ENCODE peak calls at places on chromosomes 13 and 19, in nine cellular contexts. One of them, this sample, is unnamed.

GRCh38 chr19:16266586-16266942 is 58.1 kb upstream of the KLF2 start:
- DNase-seq in activated CD4-positive, alpha-beta T cell treated with anti-CD3 and anti-CD28 coated beads for 48 hours: peak
- DNase-seq in activated naive CD4-positive, alpha-beta T cell treated with anti-CD3 and anti-CD28 coated beads, Interleukin-2, amount 10 ng/mL, durations not matched to agents 7 days and 5 days: peak
- DNase-seq in HTR-8/SVneo: no peak
- DNase-seq in stimulated activated CD4-positive, alpha-beta T cell treated with anti-CD3 and anti-CD28 coated beads, Interleukin-2, amount 100 ng/mL, for 48 hours: peak
- DNase-seq in cardiac fibroblast: no peak
- DNase-seq in NCI-H2081: no peak
- DNase-seq in anterior cingulate cortex: no peak
- DNase-seq in mucosa of descending colon: no peak
- DNase-seq in this sample: no peak

GRCh38 chr13:71625694-71626093 is 241.3 kb downstream of the DACH1 start:
- DNase-seq in activated CD4-positive, alpha-beta T cell treated with anti-CD3 and anti-CD28 coated beads for 48 hours: no peak
- DNase-seq in activated naive CD4-positive, alpha-beta T cell treated with anti-CD3 and anti-CD28 coated beads, Interleukin-2, amount 10 ng/mL, durations not matched to agents 7 days and 5 days: no peak
- DNase-seq in HTR-8/SVneo: no peak
- DNase-seq in stimulated activated CD4-positive, alpha-beta T cell treated with anti-CD3 and anti-CD28 coated beads, Interleukin-2, amount 100 ng/mL, for 48 hours: no peak
- DNase-seq in cardiac fibroblast: peak
- DNase-seq in NCI-H2081: no peak
- DNase-seq in anterior cingulate cortex: no peak
- DNase-seq in mucosa of descending colon: no peak
- DNase-seq in this sample: peak

GRCh38 chr13:75769141-75769905 is 133.2 kb downstream of the LMO7 start:
- DNase-seq in activated CD4-positive, alpha-beta T cell treated with anti-CD3 and anti-CD28 coated beads for 48 hours: no peak
- DNase-seq in activated naive CD4-positive, alpha-beta T cell treated with anti-CD3 and anti-CD28 coated beads, Interleukin-2, amount 10 ng/mL, durations not matched to agents 7 days and 5 days: no peak
- DNase-seq in HTR-8/SVneo: no peak
- DNase-seq in stimulated activated CD4-positive, alpha-beta T cell treated with anti-CD3 and anti-CD28 coated beads, Interleukin-2, amount 100 ng/mL, for 48 hours: no peak
- DNase-seq in cardiac fibroblast: no peak
- DNase-seq in NCI-H2081: peak
- DNase-seq in anterior cingulate cortex: no peak
- DNase-seq in mucosa of descending colon: no peak
- DNase-seq in this sample: no peak

GRCh38 chr13:46213242-46213641 is 1.5 kb downstream of the LRRC63 start:
- DNase-seq in activated CD4-positive, alpha-beta T cell treated with anti-CD3 and anti-CD28 coated beads for 48 hours: no peak
- DNase-seq in activated naive CD4-positive, alpha-beta T cell treated with anti-CD3 and anti-CD28 coated beads, Interleukin-2, amount 10 ng/mL, durations not matched to agents 7 days and 5 days: no peak
- DNase-seq in HTR-8/SVneo: no peak
- DNase-seq in stimulated activated CD4-positive, alpha-beta T cell treated with anti-CD3 and anti-CD28 coated beads, Interleukin-2, amount 100 ng/mL, for 48 hours: no peak
- DNase-seq in cardiac fibroblast: no peak
- DNase-seq in NCI-H2081: no peak
- DNase-seq in anterior cingulate cortex: no peak
- DNase-seq in mucosa of descending colon: no peak
- DNase-seq in this sample: no peak

GRCh38 chr19:15379083-15379995 is at the start of gene AKAP8:
- DNase-seq in activated CD4-positive, alpha-beta T cell treated with anti-CD3 and anti-CD28 coated beads for 48 hours: peak
- DNase-seq in activated naive CD4-positive, alpha-beta T cell treated with anti-CD3 and anti-CD28 coated beads, Interleukin-2, amount 10 ng/mL, durations not matched to agents 7 days and 5 days: peak
- DNase-seq in HTR-8/SVneo: peak
- DNase-seq in stimulated activated CD4-positive, alpha-beta T cell treated with anti-CD3 and anti-CD28 coated beads, Interleukin-2, amount 100 ng/mL, for 48 hours: peak
- DNase-seq in cardiac fibroblast: peak
- DNase-seq in NCI-H2081: peak
- DNase-seq in anterior cingulate cortex: peak
- DNase-seq in mucosa of descending colon: peak
- DNase-seq in this sample: peak

GRCh38 chr13:110232146-110232545 is 74.8 kb downstream of the COL4A1 start:
- DNase-seq in activated CD4-positive, alpha-beta T cell treated with anti-CD3 and anti-CD28 coated beads for 48 hours: no peak
- DNase-seq in activated naive CD4-positive, alpha-beta T cell treated with anti-CD3 and anti-CD28 coated beads, Interleukin-2, amount 10 ng/mL, durations not matched to agents 7 days and 5 days: no peak
- DNase-seq in HTR-8/SVneo: no peak
- DNase-seq in stimulated activated CD4-positive, alpha-beta T cell treated with anti-CD3 and anti-CD28 coated beads, Interleukin-2, amount 100 ng/mL, for 48 hours: no peak
- DNase-seq in cardiac fibroblast: no peak
- DNase-seq in NCI-H2081: no peak
- DNase-seq in anterior cingulate cortex: no peak
- DNase-seq in mucosa of descending colon: no peak
- DNase-seq in this sample: no peak

GRCh38 chr19:42253245-42254082 is 1.5 kb downstream of the ERF start:
- DNase-seq in activated CD4-positive, alpha-beta T cell treated with anti-CD3 and anti-CD28 coated beads for 48 hours: peak
- DNase-seq in activated naive CD4-positive, alpha-beta T cell treated with anti-CD3 and anti-CD28 coated beads, Interleukin-2, amount 10 ng/mL, durations not matched to agents 7 days and 5 days: peak
- DNase-seq in HTR-8/SVneo: peak
- DNase-seq in stimulated activated CD4-positive, alpha-beta T cell treated with anti-CD3 and anti-CD28 coated beads, Interleukin-2, amount 100 ng/mL, for 48 hours: peak
- DNase-seq in cardiac fibroblast: peak
- DNase-seq in NCI-H2081: no peak
- DNase-seq in anterior cingulate cortex: peak
- DNase-seq in mucosa of descending colon: peak
- DNase-seq in this sample: peak

GRCh38 chr19:45153339-45154063 is 7.3 kb downstream of the NKPD1 start:
- DNase-seq in activated CD4-positive, alpha-beta T cell treated with anti-CD3 and anti-CD28 coated beads for 48 hours: peak
- DNase-seq in activated naive CD4-positive, alpha-beta T cell treated with anti-CD3 and anti-CD28 coated beads, Interleukin-2, amount 10 ng/mL, durations not matched to agents 7 days and 5 days: peak
- DNase-seq in HTR-8/SVneo: no peak
- DNase-seq in stimulated activated CD4-positive, alpha-beta T cell treated with anti-CD3 and anti-CD28 coated beads, Interleukin-2, amount 100 ng/mL, for 48 hours: peak
- DNase-seq in cardiac fibroblast: peak
- DNase-seq in NCI-H2081: no peak
- DNase-seq in anterior cingulate cortex: peak
- DNase-seq in mucosa of descending colon: peak
- DNase-seq in this sample: peak

GRCh38 chr13:33678906-33679657 is 138.9 kb upstream of the RFC3 start:
- DNase-seq in activated CD4-positive, alpha-beta T cell treated with anti-CD3 and anti-CD28 coated beads for 48 hours: peak
- DNase-seq in activated naive CD4-positive, alpha-beta T cell treated with anti-CD3 and anti-CD28 coated beads, Interleukin-2, amount 10 ng/mL, durations not matched to agents 7 days and 5 days: peak
- DNase-seq in HTR-8/SVneo: no peak
- DNase-seq in stimulated activated CD4-positive, alpha-beta T cell treated with anti-CD3 and anti-CD28 coated beads, Interleukin-2, amount 100 ng/mL, for 48 hours: peak
- DNase-seq in cardiac fibroblast: peak
- DNase-seq in NCI-H2081: no peak
- DNase-seq in anterior cingulate cortex: peak
- DNase-seq in mucosa of descending colon: peak
- DNase-seq in this sample: peak

GRCh38 chr19:33553530-33554310 is 32.1 kb upstream of the PEPD start:
- DNase-seq in activated CD4-positive, alpha-beta T cell treated with anti-CD3 and anti-CD28 coated beads for 48 hours: no peak
- DNase-seq in activated naive CD4-positive, alpha-beta T cell treated with anti-CD3 and anti-CD28 coated beads, Interleukin-2, amount 10 ng/mL, durations not matched to agents 7 days and 5 days: no peak
- DNase-seq in HTR-8/SVneo: no peak
- DNase-seq in stimulated activated CD4-positive, alpha-beta T cell treated with anti-CD3 and anti-CD28 coated beads, Interleukin-2, amount 100 ng/mL, for 48 hours: no peak
- DNase-seq in cardiac fibroblast: no peak
- DNase-seq in NCI-H2081: no peak
- DNase-seq in anterior cingulate cortex: no peak
- DNase-seq in mucosa of descending colon: no peak
- DNase-seq in this sample: no peak

GRCh38 chr13:43489168-43489730 is 297.5 kb downstream of the ENOX1 start:
- DNase-seq in activated CD4-positive, alpha-beta T cell treated with anti-CD3 and anti-CD28 coated beads for 48 hours: no peak
- DNase-seq in activated naive CD4-positive, alpha-beta T cell treated with anti-CD3 and anti-CD28 coated beads, Interleukin-2, amount 10 ng/mL, durations not matched to agents 7 days and 5 days: no peak
- DNase-seq in HTR-8/SVneo: no peak
- DNase-seq in stimulated activated CD4-positive, alpha-beta T cell treated with anti-CD3 and anti-CD28 coated beads, Interleukin-2, amount 100 ng/mL, for 48 hours: no peak
- DNase-seq in cardiac fibroblast: no peak
- DNase-seq in NCI-H2081: no peak
- DNase-seq in anterior cingulate cortex: no peak
- DNase-seq in mucosa of descending colon: no peak
- DNase-seq in this sample: no peak

GRCh38 chr19:42344336-42344893 is 19.0 kb downstream of the MEGF8 start:
- DNase-seq in activated CD4-positive, alpha-beta T cell treated with anti-CD3 and anti-CD28 coated beads for 48 hours: no peak
- DNase-seq in activated naive CD4-positive, alpha-beta T cell treated with anti-CD3 and anti-CD28 coated beads, Interleukin-2, amount 10 ng/mL, durations not matched to agents 7 days and 5 days: no peak
- DNase-seq in HTR-8/SVneo: no peak
- DNase-seq in stimulated activated CD4-positive, alpha-beta T cell treated with anti-CD3 and anti-CD28 coated beads, Interleukin-2, amount 100 ng/mL, for 48 hours: no peak
- DNase-seq in cardiac fibroblast: no peak
- DNase-seq in NCI-H2081: no peak
- DNase-seq in anterior cingulate cortex: no peak
- DNase-seq in mucosa of descending colon: no peak
- DNase-seq in this sample: no peak

GRCh38 chr13:43273362-43273761 is 250.0 kb downstream of the DNAJC15 start:
- DNase-seq in activated CD4-positive, alpha-beta T cell treated with anti-CD3 and anti-CD28 coated beads for 48 hours: no peak
- DNase-seq in activated naive CD4-positive, alpha-beta T cell treated with anti-CD3 and anti-CD28 coated beads, Interleukin-2, amount 10 ng/mL, durations not matched to agents 7 days and 5 days: no peak
- DNase-seq in HTR-8/SVneo: peak
- DNase-seq in stimulated activated CD4-positive, alpha-beta T cell treated with anti-CD3 and anti-CD28 coated beads, Interleukin-2, amount 100 ng/mL, for 48 hours: no peak
- DNase-seq in cardiac fibroblast: no peak
- DNase-seq in NCI-H2081: peak
- DNase-seq in anterior cingulate cortex: no peak
- DNase-seq in mucosa of descending colon: no peak
- DNase-seq in this sample: no peak

GRCh38 chr19:45485301-45486077 is 11.4 kb downstream of the RTN2 start:
- DNase-seq in activated CD4-positive, alpha-beta T cell treated with anti-CD3 and anti-CD28 coated beads for 48 hours: peak
- DNase-seq in activated naive CD4-positive, alpha-beta T cell treated with anti-CD3 and anti-CD28 coated beads, Interleukin-2, amount 10 ng/mL, durations not matched to agents 7 days and 5 days: peak
- DNase-seq in HTR-8/SVneo: peak
- DNase-seq in stimulated activated CD4-positive, alpha-beta T cell treated with anti-CD3 and anti-CD28 coated beads, Interleukin-2, amount 100 ng/mL, for 48 hours: peak
- DNase-seq in cardiac fibroblast: peak
- DNase-seq in NCI-H2081: peak
- DNase-seq in anterior cingulate cortex: peak
- DNase-seq in mucosa of descending colon: peak
- DNase-seq in this sample: peak

GRCh38 chr13:110250258-110250891 is 56.6 kb downstream of the COL4A1 start:
- DNase-seq in activated CD4-positive, alpha-beta T cell treated with anti-CD3 and anti-CD28 coated beads for 48 hours: no peak
- DNase-seq in activated naive CD4-positive, alpha-beta T cell treated with anti-CD3 and anti-CD28 coated beads, Interleukin-2, amount 10 ng/mL, durations not matched to agents 7 days and 5 days: no peak
- DNase-seq in HTR-8/SVneo: no peak
- DNase-seq in stimulated activated CD4-positive, alpha-beta T cell treated with anti-CD3 and anti-CD28 coated beads, Interleukin-2, amount 100 ng/mL, for 48 hours: no peak
- DNase-seq in cardiac fibroblast: peak
- DNase-seq in NCI-H2081: no peak
- DNase-seq in anterior cingulate cortex: no peak
- DNase-seq in mucosa of descending colon: no peak
- DNase-seq in this sample: peak

GRCh38 chr19:10230904-10231623 is at the start of gene S1PR2:
- DNase-seq in activated CD4-positive, alpha-beta T cell treated with anti-CD3 and anti-CD28 coated beads for 48 hours: peak
- DNase-seq in activated naive CD4-positive, alpha-beta T cell treated with anti-CD3 and anti-CD28 coated beads, Interleukin-2, amount 10 ng/mL, durations not matched to agents 7 days and 5 days: peak
- DNase-seq in HTR-8/SVneo: peak
- DNase-seq in stimulated activated CD4-positive, alpha-beta T cell treated with anti-CD3 and anti-CD28 coated beads, Interleukin-2, amount 100 ng/mL, for 48 hours: peak
- DNase-seq in cardiac fibroblast: peak
- DNase-seq in NCI-H2081: peak
- DNase-seq in anterior cingulate cortex: no peak
- DNase-seq in mucosa of descending colon: peak
- DNase-seq in this sample: peak

GRCh38 chr19:1284293-1284978 is 1.2 kb upstream of the EFNA2 start:
- DNase-seq in activated CD4-positive, alpha-beta T cell treated with anti-CD3 and anti-CD28 coated beads for 48 hours: no peak
- DNase-seq in activated naive CD4-positive, alpha-beta T cell treated with anti-CD3 and anti-CD28 coated beads, Interleukin-2, amount 10 ng/mL, durations not matched to agents 7 days and 5 days: no peak
- DNase-seq in HTR-8/SVneo: no peak
- DNase-seq in stimulated activated CD4-positive, alpha-beta T cell treated with anti-CD3 and anti-CD28 coated beads, Interleukin-2, amount 100 ng/mL, for 48 hours: no peak
- DNase-seq in cardiac fibroblast: no peak
- DNase-seq in NCI-H2081: no peak
- DNase-seq in anterior cingulate cortex: no peak
- DNase-seq in mucosa of descending colon: peak
- DNase-seq in this sample: no peak

GRCh38 chr13:32917504-32917903 is 98.7 kb upstream of the KL start:
- DNase-seq in activated CD4-positive, alpha-beta T cell treated with anti-CD3 and anti-CD28 coated beads for 48 hours: no peak
- DNase-seq in activated naive CD4-positive, alpha-beta T cell treated with anti-CD3 and anti-CD28 coated beads, Interleukin-2, amount 10 ng/mL, durations not matched to agents 7 days and 5 days: no peak
- DNase-seq in HTR-8/SVneo: no peak
- DNase-seq in stimulated activated CD4-positive, alpha-beta T cell treated with anti-CD3 and anti-CD28 coated beads, Interleukin-2, amount 100 ng/mL, for 48 hours: no peak
- DNase-seq in cardiac fibroblast: no peak
- DNase-seq in NCI-H2081: no peak
- DNase-seq in anterior cingulate cortex: no peak
- DNase-seq in mucosa of descending colon: no peak
- DNase-seq in this sample: peak

GRCh38 chr13:30835442-30835841 is 70.6 kb upstream of the MEDAG start:
- DNase-seq in activated CD4-positive, alpha-beta T cell treated with anti-CD3 and anti-CD28 coated beads for 48 hours: no peak
- DNase-seq in activated naive CD4-positive, alpha-beta T cell treated with anti-CD3 and anti-CD28 coated beads, Interleukin-2, amount 10 ng/mL, durations not matched to agents 7 days and 5 days: no peak
- DNase-seq in HTR-8/SVneo: no peak
- DNase-seq in stimulated activated CD4-positive, alpha-beta T cell treated with anti-CD3 and anti-CD28 coated beads, Interleukin-2, amount 100 ng/mL, for 48 hours: no peak
- DNase-seq in cardiac fibroblast: no peak
- DNase-seq in NCI-H2081: no peak
- DNase-seq in anterior cingulate cortex: no peak
- DNase-seq in mucosa of descending colon: peak
- DNase-seq in this sample: no peak

GRCh38 chr19:29813665-29814064 is 1.9 kb downstream of the CCNE1 start:
- DNase-seq in activated CD4-positive, alpha-beta T cell treated with anti-CD3 and anti-CD28 coated beads for 48 hours: no peak
- DNase-seq in activated naive CD4-positive, alpha-beta T cell treated with anti-CD3 and anti-CD28 coated beads, Interleukin-2, amount 10 ng/mL, durations not matched to agents 7 days and 5 days: no peak
- DNase-seq in HTR-8/SVneo: no peak
- DNase-seq in stimulated activated CD4-positive, alpha-beta T cell treated with anti-CD3 and anti-CD28 coated beads, Interleukin-2, amount 100 ng/mL, for 48 hours: no peak
- DNase-seq in cardiac fibroblast: no peak
- DNase-seq in NCI-H2081: no peak
- DNase-seq in anterior cingulate cortex: no peak
- DNase-seq in mucosa of descending colon: no peak
- DNase-seq in this sample: no peak

GRCh38 chr13:26482451-26483197 is 74.9 kb upstream of the WASF3 start:
- DNase-seq in activated CD4-positive, alpha-beta T cell treated with anti-CD3 and anti-CD28 coated beads for 48 hours: peak
- DNase-seq in activated naive CD4-positive, alpha-beta T cell treated with anti-CD3 and anti-CD28 coated beads, Interleukin-2, amount 10 ng/mL, durations not matched to agents 7 days and 5 days: peak
- DNase-seq in HTR-8/SVneo: peak
- DNase-seq in stimulated activated CD4-positive, alpha-beta T cell treated with anti-CD3 and anti-CD28 coated beads, Interleukin-2, amount 100 ng/mL, for 48 hours: peak
- DNase-seq in cardiac fibroblast: peak
- DNase-seq in NCI-H2081: peak
- DNase-seq in anterior cingulate cortex: no peak
- DNase-seq in mucosa of descending colon: no peak
- DNase-seq in this sample: peak

GRCh38 chr13:41931337-41931736 is 29.6 kb downstream of the VWA8 start:
- DNase-seq in activated CD4-positive, alpha-beta T cell treated with anti-CD3 and anti-CD28 coated beads for 48 hours: no peak
- DNase-seq in activated naive CD4-positive, alpha-beta T cell treated with anti-CD3 and anti-CD28 coated beads, Interleukin-2, amount 10 ng/mL, durations not matched to agents 7 days and 5 days: no peak
- DNase-seq in HTR-8/SVneo: no peak
- DNase-seq in stimulated activated CD4-positive, alpha-beta T cell treated with anti-CD3 and anti-CD28 coated beads, Interleukin-2, amount 100 ng/mL, for 48 hours: no peak
- DNase-seq in cardiac fibroblast: peak
- DNase-seq in NCI-H2081: no peak
- DNase-seq in anterior cingulate cortex: no peak
- DNase-seq in mucosa of descending colon: no peak
- DNase-seq in this sample: peak

GRCh38 chr13:42926555-42926954 is 65.5 kb downstream of the EPSTI1 start:
- DNase-seq in activated CD4-positive, alpha-beta T cell treated with anti-CD3 and anti-CD28 coated beads for 48 hours: no peak
- DNase-seq in activated naive CD4-positive, alpha-beta T cell treated with anti-CD3 and anti-CD28 coated beads, Interleukin-2, amount 10 ng/mL, durations not matched to agents 7 days and 5 days: no peak
- DNase-seq in HTR-8/SVneo: no peak
- DNase-seq in stimulated activated CD4-positive, alpha-beta T cell treated with anti-CD3 and anti-CD28 coated beads, Interleukin-2, amount 100 ng/mL, for 48 hours: no peak
- DNase-seq in cardiac fibroblast: peak
- DNase-seq in NCI-H2081: no peak
- DNase-seq in anterior cingulate cortex: no peak
- DNase-seq in mucosa of descending colon: no peak
- DNase-seq in this sample: peak

GRCh38 chr13:113567681-113568080 is 16.9 kb upstream of the TFDP1 start:
- DNase-seq in activated CD4-positive, alpha-beta T cell treated with anti-CD3 and anti-CD28 coated beads for 48 hours: no peak
- DNase-seq in activated naive CD4-positive, alpha-beta T cell treated with anti-CD3 and anti-CD28 coated beads, Interleukin-2, amount 10 ng/mL, durations not matched to agents 7 days and 5 days: no peak
- DNase-seq in HTR-8/SVneo: no peak
- DNase-seq in stimulated activated CD4-positive, alpha-beta T cell treated with anti-CD3 and anti-CD28 coated beads, Interleukin-2, amount 100 ng/mL, for 48 hours: no peak
- DNase-seq in cardiac fibroblast: no peak
- DNase-seq in NCI-H2081: no peak
- DNase-seq in anterior cingulate cortex: no peak
- DNase-seq in mucosa of descending colon: no peak
- DNase-seq in this sample: no peak

GRCh38 chr13:76711515-76712182 is 174.6 kb downstream of the KCTD12 start:
- DNase-seq in activated CD4-positive, alpha-beta T cell treated with anti-CD3 and anti-CD28 coated beads for 48 hours: no peak
- DNase-seq in activated naive CD4-positive, alpha-beta T cell treated with anti-CD3 and anti-CD28 coated beads, Interleukin-2, amount 10 ng/mL, durations not matched to agents 7 days and 5 days: no peak
- DNase-seq in HTR-8/SVneo: peak
- DNase-seq in stimulated activated CD4-positive, alpha-beta T cell treated with anti-CD3 and anti-CD28 coated beads, Interleukin-2, amount 100 ng/mL, for 48 hours: no peak
- DNase-seq in cardiac fibroblast: peak
- DNase-seq in NCI-H2081: no peak
- DNase-seq in anterior cingulate cortex: no peak
- DNase-seq in mucosa of descending colon: no peak
- DNase-seq in this sample: peak

GRCh38 chr13:80716610-80717081 is 375.7 kb upstream of the SPRY2 start:
- DNase-seq in activated CD4-positive, alpha-beta T cell treated with anti-CD3 and anti-CD28 coated beads for 48 hours: no peak
- DNase-seq in activated naive CD4-positive, alpha-beta T cell treated with anti-CD3 and anti-CD28 coated beads, Interleukin-2, amount 10 ng/mL, durations not matched to agents 7 days and 5 days: no peak
- DNase-seq in HTR-8/SVneo: no peak
- DNase-seq in stimulated activated CD4-positive, alpha-beta T cell treated with anti-CD3 and anti-CD28 coated beads, Interleukin-2, amount 100 ng/mL, for 48 hours: no peak
- DNase-seq in cardiac fibroblast: peak
- DNase-seq in NCI-H2081: peak
- DNase-seq in anterior cingulate cortex: no peak
- DNase-seq in mucosa of descending colon: no peak
- DNase-seq in this sample: peak

GRCh38 chr19:17999685-18000479 is 8.1 kb upstream of the ARRDC2 start:
- DNase-seq in activated CD4-positive, alpha-beta T cell treated with anti-CD3 and anti-CD28 coated beads for 48 hours: no peak
- DNase-seq in activated naive CD4-positive, alpha-beta T cell treated with anti-CD3 and anti-CD28 coated beads, Interleukin-2, amount 10 ng/mL, durations not matched to agents 7 days and 5 days: no peak
- DNase-seq in HTR-8/SVneo: no peak
- DNase-seq in stimulated activated CD4-positive, alpha-beta T cell treated with anti-CD3 and anti-CD28 coated beads, Interleukin-2, amount 100 ng/mL, for 48 hours: no peak
- DNase-seq in cardiac fibroblast: no peak
- DNase-seq in NCI-H2081: no peak
- DNase-seq in anterior cingulate cortex: no peak
- DNase-seq in mucosa of descending colon: peak
- DNase-seq in this sample: no peak

GRCh38 chr19:46537136-46538097 is 41.8 kb upstream of the PNMA8B start:
- DNase-seq in activated CD4-positive, alpha-beta T cell treated with anti-CD3 and anti-CD28 coated beads for 48 hours: peak
- DNase-seq in activated naive CD4-positive, alpha-beta T cell treated with anti-CD3 and anti-CD28 coated beads, Interleukin-2, amount 10 ng/mL, durations not matched to agents 7 days and 5 days: peak
- DNase-seq in HTR-8/SVneo: peak
- DNase-seq in stimulated activated CD4-positive, alpha-beta T cell treated with anti-CD3 and anti-CD28 coated beads, Interleukin-2, amount 100 ng/mL, for 48 hours: peak
- DNase-seq in cardiac fibroblast: peak
- DNase-seq in NCI-H2081: no peak
- DNase-seq in anterior cingulate cortex: no peak
- DNase-seq in mucosa of descending colon: peak
- DNase-seq in this sample: peak

GRCh38 chr13:45674908-45675307 is 27.2 kb upstream of the CBY2 start:
- DNase-seq in activated CD4-positive, alpha-beta T cell treated with anti-CD3 and anti-CD28 coated beads for 48 hours: no peak
- DNase-seq in activated naive CD4-positive, alpha-beta T cell treated with anti-CD3 and anti-CD28 coated beads, Interleukin-2, amount 10 ng/mL, durations not matched to agents 7 days and 5 days: no peak
- DNase-seq in HTR-8/SVneo: peak
- DNase-seq in stimulated activated CD4-positive, alpha-beta T cell treated with anti-CD3 and anti-CD28 coated beads, Interleukin-2, amount 100 ng/mL, for 48 hours: no peak
- DNase-seq in cardiac fibroblast: peak
- DNase-seq in NCI-H2081: no peak
- DNase-seq in anterior cingulate cortex: no peak
- DNase-seq in mucosa of descending colon: no peak
- DNase-seq in this sample: peak

GRCh38 chr19:44847144-44848035 is 1.3 kb downstream of the NECTIN2 start:
- DNase-seq in activated CD4-positive, alpha-beta T cell treated with anti-CD3 and anti-CD28 coated beads for 48 hours: peak
- DNase-seq in activated naive CD4-positive, alpha-beta T cell treated with anti-CD3 and anti-CD28 coated beads, Interleukin-2, amount 10 ng/mL, durations not matched to agents 7 days and 5 days: peak
- DNase-seq in HTR-8/SVneo: peak
- DNase-seq in stimulated activated CD4-positive, alpha-beta T cell treated with anti-CD3 and anti-CD28 coated beads, Interleukin-2, amount 100 ng/mL, for 48 hours: no peak
- DNase-seq in cardiac fibroblast: peak
- DNase-seq in NCI-H2081: no peak
- DNase-seq in anterior cingulate cortex: no peak
- DNase-seq in mucosa of descending colon: peak
- DNase-seq in this sample: peak